ENCODE peak calls at places on chromosome 13, in ten cellular contexts. A is CD8-positive, alpha-beta T cell; H is left lung; B is NT2/D1; W is endodermal cell; N is HAP-1; X is SK-N-SH; Q is lung; E is T-helper 17 cell; K is naive thymus-derived CD4-positive, alpha-beta T cell. T is an unnamed sample.
A peak's percentile ranks its signal among the peaks of the same experiment; 100 is the strongest.

GRCh38 chr13:50914848-50915247 is 5.3 kb downstream of the RNASEH2B start:
- DNase-seq in E (no peak), N (no peak), W (no peak), K (no peak), A (no peak), X (no peak), B (no peak), H (no peak), Q (no peak), T (no peak)

GRCh38 chr13:112983428-112984196 is 14.6 kb downstream of the MCF2L start:
- DNase-seq in E (no peak), A (no peak), W (no peak), X (peak; percentile 90), K (no peak), H (no peak), B (no peak), Q (no peak), N (no peak), T (no peak)

GRCh38 chr13:100131863-100132574 is 43.1 kb downstream of the PCCA start:
- DNase-seq in Q (no peak), H (no peak), N (no peak), E (no peak), W (no peak), K (no peak), B (no peak), X (peak; percentile 23), A (no peak), T (no peak)

GRCh38 chr13:34627905-34628682 is 314.0 kb upstream of the NBEA start:
- DNase-seq in B (no peak), H (no peak), K (no peak), A (no peak), E (no peak), W (no peak), X (no peak), N (no peak), Q (no peak), T (no peak)

GRCh38 chr13:75855216-75855615 is 219.1 kb downstream of the LMO7 start:
- DNase-seq in X (no peak), H (no peak), Q (no peak), A (no peak), K (no peak), E (no peak), N (no peak), B (no peak), W (peak; percentile 57), T (no peak)

GRCh38 chr13:40666905-40667621 is 622 bp upstream of the FOXO1 start:
- DNase-seq in N (peak; percentile 76), B (no peak), A (peak; percentile 32), K (no peak), W (peak; percentile 86), Q (peak; percentile 69), X (peak; percentile 86), H (peak; percentile 56), E (peak; percentile 28), T (no peak)

GRCh38 chr13:35794734-35795389 is 318.4 kb upstream of the MAB21L1 start:
- DNase-seq in N (no peak), K (no peak), W (no peak), E (no peak), Q (no peak), X (no peak), H (no peak), A (no peak), B (no peak), T (no peak)

GRCh38 chr13:114313061-114313860 is 1.0 kb upstream of the CHAMP1 start:
- DNase-seq in X (no peak), B (no peak), E (no peak), K (no peak), N (no peak), Q (no peak), H (no peak), A (no peak), W (no peak), T (no peak)

GRCh38 chr13:74487091-74487722 is 353.0 kb upstream of the KLF12 start:
- DNase-seq in K (no peak), H (no peak), E (no peak), N (no peak), W (no peak), A (no peak), X (no peak), Q (no peak), B (no peak), T (no peak)

GRCh38 chr13:101331731-101332130 is 84.6 kb downstream of the NALCN start:
- DNase-seq in E (no peak), X (no peak), A (no peak), Q (no peak), N (no peak), B (no peak), W (no peak), K (no peak), H (no peak), T (no peak)

GRCh38 chr13:112733661-112734379 is 44.0 kb downstream of the ATP11A start:
- DNase-seq in K (no peak), W (peak; percentile 91), E (no peak), A (no peak), H (no peak), B (peak; percentile 50), X (peak; percentile 58), Q (no peak), N (no peak), T (no peak)

GRCh38 chr13:95457294-95457693 is 95.2 kb upstream of the CLDN10 start:
- DNase-seq in Q (no peak), W (no peak), H (no peak), B (no peak), X (no peak), E (no peak), K (no peak), N (no peak), A (no peak), T (no peak)

GRCh38 chr13:27279506-27279905 is 8.9 kb downstream of the RASL11A start:
- DNase-seq in N (no peak), A (no peak), X (no peak), H (no peak), K (no peak), B (no peak), W (no peak), Q (no peak), E (no peak), T (no peak)

GRCh38 chr13:30905932-30906383 is at the start of gene MEDAG:
- DNase-seq in W (no peak), A (no peak), H (peak; percentile 47), E (no peak), K (no peak), N (no peak), X (no peak), Q (peak; percentile 57), B (no peak), T (no peak)

GRCh38 chr13:23743269-23743668 is 145.9 kb downstream of the MIPEP start:
- DNase-seq in K (peak; percentile 59), B (no peak), Q (no peak), H (no peak), A (no peak), N (no peak), E (no peak), X (no peak), W (no peak), T (peak; percentile 13)

GRCh38 chr13:93309886-93310520 is 83.4 kb downstream of the GPC6 start:
- DNase-seq in H (no peak), N (peak; percentile 27), A (no peak), Q (no peak), B (no peak), X (no peak), K (no peak), W (no peak), E (no peak), T (no peak)

GRCh38 chr13:26046639-26047038 is 5.2 kb downstream of the SHISA2 start:
- DNase-seq in H (no peak), E (no peak), X (no peak), N (no peak), A (no peak), Q (no peak), B (no peak), W (no peak), K (no peak), T (no peak)

GRCh38 chr13:40668335-40668734 is 1.9 kb upstream of the FOXO1 start:
- DNase-seq in Q (peak; percentile 31), W (peak; percentile 73), A (peak; percentile 57), N (peak; percentile 59), K (peak; percentile 33), H (no peak), B (no peak), X (no peak), E (no peak), T (peak; percentile 39)

GRCh38 chr13:113862191-113862765 is 1.6 kb downstream of the GAS6 start:
- DNase-seq in H (no peak), A (no peak), W (peak; percentile 59), K (no peak), Q (no peak), E (no peak), B (no peak), X (no peak), N (no peak), T (no peak)

GRCh38 chr13:19324325-19324724 is 142.7 kb upstream of the TUBA3C start:
- DNase-seq in W (no peak), Q (no peak), E (no peak), N (no peak), K (no peak), A (no peak), X (no peak), B (no peak), H (no peak), T (no peak)
- H3K9me3 ChIP-seq in W (peaks cover 82% of the 10 kb centered on the region), Q (peaks cover 13% of the 10 kb centered on the region), E (no peaks in the 10 kb centered on the region), N (no peaks in the 10 kb centered on the region), K (peaks cover 17% of the 10 kb centered on the region), A (no peaks in the 10 kb centered on the region), X (no peaks in the 10 kb centered on the region), B (no peaks in the 10 kb centered on the region), H (no peaks in the 10 kb centered on the region), T (no peaks in the 10 kb centered on the region)

DNA sequence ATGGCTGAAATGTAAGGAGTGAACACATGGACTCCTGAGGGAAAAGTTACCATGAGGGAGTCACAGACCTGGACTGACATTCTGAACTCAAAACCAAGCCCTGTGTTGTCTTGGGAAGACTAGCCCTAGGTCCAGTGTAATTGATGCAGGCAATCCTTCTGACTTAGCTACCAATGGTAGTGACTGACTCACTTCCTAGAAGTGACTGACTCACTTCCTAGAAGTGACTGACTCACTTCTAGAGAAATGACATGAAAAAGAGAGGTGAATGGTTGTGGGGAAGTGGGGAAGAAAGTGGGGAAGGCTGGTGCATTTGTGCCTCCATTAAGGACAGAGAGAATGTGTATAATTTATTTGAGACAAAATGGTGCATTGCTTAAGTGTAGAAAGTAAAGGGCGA is 49.9 kb downstream of the EDNRB start:
- DNase-seq in Q (no peak), X (no peak), N (no peak), H (no peak), A (no peak), B (no peak), W (no peak), K (no peak), E (no peak), T (no peak)
- H3K9me3 ChIP-seq in Q (no peaks in the 10 kb centered on the region), X (no peaks in the 10 kb centered on the region), N (no peaks in the 10 kb centered on the region), H (no peaks in the 10 kb centered on the region), A (no peaks in the 10 kb centered on the region), B (no peaks in the 10 kb centered on the region), W (peaks cover 7% of the 10 kb centered on the region), K (no peaks in the 10 kb centered on the region), E (no peaks in the 10 kb centered on the region), T (no peaks in the 10 kb centered on the region)

GRCh38 chr13:21944610-21945009 is 273.7 kb downstream of the FGF9 start:
- DNase-seq in Q (no peak), K (no peak), N (no peak), X (no peak), A (no peak), H (no peak), E (no peak), W (no peak), B (no peak), T (no peak)
- H3K9me3 ChIP-seq in Q (peaks cover 16% of the 10 kb centered on the region), K (peaks cover 21% of the 10 kb centered on the region), N (no peaks in the 10 kb centered on the region), X (no peaks in the 10 kb centered on the region), A (peaks cover 7% of the 10 kb centered on the region), H (no peaks in the 10 kb centered on the region), E (no peaks in the 10 kb centered on the region), W (peaks cover 32% of the 10 kb centered on the region), B (peaks cover 25% of the 10 kb centered on the region), T (no peaks in the 10 kb centered on the region)

GRCh38 chr13:18998389-18998788 is 183.2 kb downstream of the TUBA3C start:
- DNase-seq in W (no peak), A (no peak), K (peak; percentile 27), Q (no peak), N (no peak), B (no peak), H (no peak), E (no peak), X (no peak), T (no peak)
- H3K9me3 ChIP-seq in W (peaks cover 81% of the 10 kb centered on the region), A (no peaks in the 10 kb centered on the region), K (no peaks in the 10 kb centered on the region), Q (peaks cover 3% of the 10 kb centered on the region), N (peaks cover 3% of the 10 kb centered on the region), B (no peaks in the 10 kb centered on the region), H (no peaks in the 10 kb centered on the region), E (no peaks in the 10 kb centered on the region), X (no peaks in the 10 kb centered on the region), T (no peaks in the 10 kb centered on the region)